ENCODE peak calls at places on chromosomes 4 and X, in six cellular contexts. A is tibial nerve, N is breast epithelium, I is transverse colon, E is vagina, R is NB4. Y is an unnamed sample.

GRCh38 chrX:136214551-136214950 is 36.6 kb downstream of the MAP7D3 start:
- DNase-seq in A (no peak), I (no peak), R (no peak), E (no peak), N (no peak), Y (no peak)

GRCh38 chr4:165457793-165458192 is 79.0 kb downstream of the CPE start:
- DNase-seq in N (no peak), I (no peak), E (no peak), A (no peak), R (no peak), Y (no peak)

GRCh38 chr4:32161382-32161781 is 1441.2 kb downstream of the PCDH7 start:
- DNase-seq in I (no peak), A (no peak), E (no peak), N (no peak), R (peak), Y (no peak)

GRCh38 chr4:38128478-38129451 is 168.6 kb downstream of the PTTG2 start:
- DNase-seq in I (peak), N (no peak), R (no peak), A (no peak), E (no peak), Y (peak)

GRCh38 chr4:3257691-3258482 is 8.9 kb downstream of the MSANTD1 start:
- DNase-seq in I (peak), A (peak), N (peak), E (no peak), R (no peak), Y (no peak)

GRCh38 chr4:86092684-86093083 is 267.2 kb downstream of the MAPK10 start:
- DNase-seq in I (no peak), E (no peak), A (no peak), N (no peak), R (peak), Y (no peak)

GRCh38 chr4:1767770-1768366 is 25.2 kb upstream of the FGFR3 start:
- DNase-seq in A (no peak), I (peak), E (no peak), R (peak), N (no peak), Y (no peak)

GRCh38 chr4:4673070-4673469 is 131.2 kb upstream of the STX18 start:
- DNase-seq in E (no peak), N (no peak), I (peak), A (no peak), R (peak), Y (peak)

GRCh38 chr4:147981305-147981704 is 249.4 kb downstream of the ARHGAP10 start:
- DNase-seq in A (no peak), E (no peak), R (no peak), N (no peak), I (no peak), Y (no peak)

GRCh38 chr4:187046471-187046870 is 322.8 kb upstream of the FAT1 start:
- DNase-seq in E (no peak), A (no peak), I (no peak), R (no peak), N (no peak), Y (no peak)

GRCh38 chrX:132958086-132958703 is at the start of gene HS6ST2:
- DNase-seq in I (peak), A (no peak), R (no peak), N (no peak), E (no peak), Y (no peak)

GRCh38 chr4:94763500-94763899 is 5.7 kb downstream of the BMPR1B start:
- DNase-seq in R (no peak), N (no peak), I (no peak), E (no peak), A (no peak), Y (no peak)

GRCh38 chr4:82823062-82823461 is 24.5 kb upstream of the SCD5 start:
- DNase-seq in A (no peak), E (no peak), R (no peak), N (no peak), I (no peak), Y (no peak)

GRCh38 chr4:173436149-173436579 is 37.2 kb upstream of the SCRG1 start:
- DNase-seq in I (no peak), A (no peak), N (no peak), E (no peak), R (no peak), Y (no peak)

GRCh38 chr4:128600996-128601857 is 208.3 kb upstream of the JADE1 start:
- DNase-seq in A (peak), I (peak), R (peak), E (no peak), N (peak), Y (no peak)

GRCh38 chr4:134089885-134090284 is 111.7 kb downstream of the PABPC4L start:
- DNase-seq in E (no peak), A (no peak), I (no peak), R (no peak), N (no peak), Y (no peak)

GRCh38 chr4:150325872-150326271 is 247.6 kb downstream of the DCLK2 start:
- DNase-seq in I (no peak), R (no peak), A (no peak), E (no peak), N (no peak), Y (no peak)

GRCh38 chr4:38150021-38150671 is 189.9 kb downstream of the PTTG2 start:
- DNase-seq in R (no peak), E (no peak), A (no peak), N (no peak), I (no peak), Y (no peak)

GRCh38 chr4:184384056-184384809 is 90.1 kb downstream of the IRF2 start:
- DNase-seq in E (no peak), A (no peak), I (peak), R (peak), N (no peak), Y (peak)

GRCh38 chr4:20615492-20616136 is 84.6 kb upstream of the PACRGL start:
- DNase-seq in I (no peak), R (no peak), E (no peak), A (no peak), N (no peak), Y (no peak)

GRCh38 chrX:153516055-153516454 is 1.4 kb upstream of the ATP2B3 start:
- DNase-seq in A (no peak), E (no peak), I (no peak), R (no peak), N (no peak), Y (no peak)

GRCh38 chr4:155569960-155570515 is 96.6 kb upstream of the GUCY1A1 start:
- DNase-seq in A (no peak), R (no peak), N (no peak), E (no peak), I (no peak), Y (no peak)

GRCh38 chr4:129342820-129343219 is 246.9 kb downstream of the C4orf33 start:
- DNase-seq in N (no peak), E (no peak), I (no peak), A (no peak), R (peak), Y (no peak)

GRCh38 chr4:3135155-3136011 is 60.9 kb downstream of the HTT start:
- DNase-seq in N (no peak), I (no peak), A (no peak), E (no peak), R (no peak), Y (no peak)

GRCh38 chr4:154345359-154345758 is 146.2 kb downstream of the DCHS2 start:
- DNase-seq in E (no peak), A (no peak), I (no peak), N (no peak), R (no peak), Y (no peak)

GRCh38 chr4:154349829-154350228 is 141.8 kb downstream of the DCHS2 start:
- DNase-seq in A (no peak), N (no peak), R (no peak), I (no peak), E (no peak), Y (no peak)

GRCh38 chr4:154348657-154349056 is 142.9 kb downstream of the DCHS2 start:
- DNase-seq in I (no peak), E (no peak), A (no peak), N (no peak), R (no peak), Y (no peak)

GRCh38 chr4:154341448-154341847 is 150.2 kb downstream of the DCHS2 start:
- DNase-seq in N (no peak), A (no peak), R (no peak), I (no peak), E (no peak), Y (no peak)

DNA sequence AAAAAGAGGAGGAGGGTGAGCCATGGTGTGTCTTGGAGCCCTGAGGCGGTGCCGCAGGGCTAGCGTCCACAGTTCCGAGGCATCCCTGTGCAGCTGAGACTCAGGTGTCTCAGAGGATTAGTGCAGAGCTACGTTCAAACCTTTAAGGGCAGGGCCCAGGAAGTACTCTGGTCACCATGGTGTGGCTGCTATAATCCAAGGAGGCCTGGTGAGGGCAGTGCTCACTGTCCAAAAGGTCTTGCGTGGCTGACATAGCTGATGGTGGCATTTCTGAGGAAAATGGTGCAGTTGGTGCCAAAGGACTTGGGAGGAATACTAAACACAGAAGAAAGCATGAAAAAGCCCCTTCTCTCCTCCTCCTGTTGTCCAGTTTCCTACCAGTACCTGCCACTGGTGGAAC is 146.9 kb downstream of the DCHS2 start:
- DNase-seq in N (no peak), E (no peak), R (peak), A (no peak), I (no peak), Y (no peak)
- TF ChIP-seq CTCF in N (no peak), E (no peak), R (no peak), A (no peak), I (no peak), Y (no peak)

GRCh38 chrX:10582945-10583344 is 37.4 kb downstream of the MID1 start:
- DNase-seq in E (no peak), A (no peak), N (no peak), I (no peak), R (no peak), Y (no peak)
- H3K4me3 ChIP-seq in E (no peak), A (no peak), N (no peak), I (no peak), R (no peak), Y (no peak)

DNA sequence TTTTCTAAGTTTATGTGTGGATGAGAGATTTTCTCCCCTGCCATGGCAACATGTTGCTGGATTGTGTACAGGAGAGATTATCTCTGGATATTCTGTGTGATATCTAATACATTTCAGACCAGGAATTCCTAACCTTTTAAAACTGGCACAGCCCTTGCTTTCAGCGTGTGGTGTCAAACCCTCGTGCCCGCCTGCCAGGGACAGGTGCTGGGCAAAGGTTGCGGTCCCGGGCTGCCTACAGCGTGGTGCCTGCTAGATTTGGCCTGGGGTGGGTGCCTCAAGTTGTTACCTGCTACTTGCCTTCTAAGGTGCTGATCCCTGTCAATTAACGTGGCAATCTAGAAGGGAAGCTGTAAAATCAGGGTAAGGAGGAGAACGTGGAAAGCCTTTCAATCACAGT is 100.6 kb downstream of the TMEM131L start:
- DNase-seq in E (no peak), R (no peak), I (peak), N (no peak), A (no peak), Y (no peak)
- TF ChIP-seq POLR2A in E (no peak), R (no peak), I (no peak), N (no peak), A (no peak), Y (no peak)

GRCh38 chr4:139584784-139585183 is 28.8 kb upstream of the SETD7 start:
- DNase-seq in R (no peak), A (no peak), I (no peak), E (no peak), N (no peak), Y (peak)
- TF ChIP-seq CTCF in R (no peak), A (no peak), I (no peak), E (no peak), N (no peak), Y (no peak)

GRCh38 chr4:73588613-73589012 is 31.6 kb downstream of the RASSF6 start:
- DNase-seq in R (no peak), A (no peak), E (no peak), N (no peak), I (no peak), Y (no peak)

GRCh38 chr4:73586040-73586439 is 34.2 kb downstream of the RASSF6 start:
- DNase-seq in E (no peak), R (no peak), I (no peak), A (no peak), N (no peak), Y (no peak)

GRCh38 chr4:73585345-73585744 is 34.9 kb downstream of the RASSF6 start:
- DNase-seq in E (no peak), R (no peak), I (no peak), A (no peak), N (no peak), Y (no peak)

GRCh38 chr4:73589261-73589847 is 30.9 kb downstream of the RASSF6 start:
- DNase-seq in E (no peak), N (no peak), R (no peak), A (no peak), I (no peak), Y (no peak)

DNA sequence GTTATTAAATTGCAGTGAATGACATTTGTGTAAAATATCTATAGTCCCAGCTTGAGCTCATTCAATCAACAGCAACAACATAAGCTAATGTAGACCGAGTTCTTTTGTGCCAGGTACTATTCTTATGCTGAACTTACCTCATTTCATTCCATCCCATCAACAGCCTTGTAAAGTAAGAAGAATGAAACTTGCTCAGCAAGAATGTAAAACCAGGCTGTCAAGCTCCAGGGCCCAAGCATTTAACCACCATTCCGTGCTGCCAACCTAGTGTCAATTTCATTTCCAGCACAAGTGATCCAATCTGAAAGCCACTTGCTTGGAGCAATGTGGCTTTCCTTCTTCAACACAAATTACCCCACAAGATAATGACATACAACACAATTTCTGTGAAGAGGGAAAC is 36.6 kb downstream of the RASSF6 start:
- DNase-seq in N (no peak), A (no peak), R (no peak), E (no peak), I (no peak), Y (no peak)
- H3K4me3 ChIP-seq in N (no peak), A (no peak), R (no peak), E (no peak), I (no peak), Y (no peak)

DNA sequence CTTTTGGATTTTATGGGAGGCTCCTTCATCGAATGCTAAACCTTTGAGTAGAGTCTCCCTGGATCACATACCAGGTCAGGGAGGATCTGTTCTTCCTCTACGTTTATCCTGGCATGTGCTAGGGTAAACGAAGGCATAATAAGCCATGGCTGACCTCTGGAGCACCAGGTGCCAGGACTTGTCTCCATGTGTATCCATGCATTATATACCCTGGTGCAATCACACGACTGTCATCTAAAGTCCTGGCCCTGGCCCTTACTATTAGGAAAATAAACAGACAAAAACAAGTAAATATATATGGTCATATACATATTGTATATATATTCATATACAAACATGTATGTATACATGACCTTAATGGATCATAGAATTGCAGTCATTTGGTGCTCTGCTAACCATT is 21.2 kb downstream of the EREG start:
- DNase-seq in E (no peak), A (no peak), N (no peak), I (no peak), R (no peak), Y (no peak)
- TF ChIP-seq POLR2A in E (no peak), A (no peak), N (no peak), I (no peak), R (no peak), Y (no peak)

GRCh38 chrX:48064261-48064660 is 7.2 kb downstream of the ZNF630 start:
- DNase-seq in A (no peak), I (no peak), E (no peak), N (no peak), R (no peak), Y (no peak)
- TF ChIP-seq CTCF in A (no peak), I (no peak), E (no peak), N (no peak), R (no peak), Y (no peak)

GRCh38 chr4:117331817-117332216 is 246.4 kb upstream of the TRAM1L1 start:
- DNase-seq in R (no peak), I (no peak), E (no peak), N (no peak), A (no peak), Y (no peak)

GRCh38 chr4:117327491-117327890 is 242.1 kb upstream of the TRAM1L1 start:
- DNase-seq in I (no peak), N (no peak), R (no peak), E (no peak), A (no peak), Y (no peak)

GRCh38 chr4:117324851-117325491 is 239.6 kb upstream of the TRAM1L1 start:
- DNase-seq in A (no peak), N (no peak), I (no peak), E (no peak), R (peak), Y (no peak)

DNA sequence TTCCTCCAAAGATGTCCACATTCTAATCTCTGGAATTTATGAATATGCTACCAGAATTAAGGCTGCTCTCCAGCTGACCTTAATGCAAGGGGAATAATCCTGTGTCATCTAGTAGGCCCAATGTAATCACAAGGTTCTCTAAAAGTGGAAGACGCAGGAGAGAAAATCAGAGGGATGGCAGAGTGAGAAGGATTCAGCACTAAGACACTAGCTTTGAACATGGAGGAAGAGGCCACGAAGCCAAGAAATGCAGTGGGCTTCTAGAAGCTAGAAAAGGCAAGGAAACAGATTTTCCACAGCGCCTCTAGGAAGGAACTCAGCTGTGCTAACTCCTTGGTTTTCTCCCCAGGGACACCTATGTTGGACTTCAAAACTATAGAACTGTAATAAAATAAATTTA is 240.7 kb upstream of the TRAM1L1 start:
- DNase-seq in I (no peak), R (no peak), A (no peak), N (no peak), E (no peak), Y (no peak)
- H3K4me3 ChIP-seq in I (no peak), R (no peak), A (no peak), N (no peak), E (no peak), Y (no peak)

GRCh38 chr4:81472249-81473085 is 760 bp upstream of the RASGEF1B start:
- DNase-seq in R (peak), I (peak), A (no peak), N (no peak), E (no peak), Y (peak)

GRCh38 chr4:81470456-81471327 is 1.0 kb downstream of the RASGEF1B start:
- DNase-seq in E (no peak), I (peak), A (peak), N (no peak), R (peak), Y (peak)

GRCh38 chr4:81473086-81473396 is 1.3 kb upstream of the RASGEF1B start:
- DNase-seq in E (no peak), A (no peak), N (no peak), I (no peak), R (no peak), Y (no peak)

GRCh38 chr4:81469774-81470455 is 1.8 kb downstream of the RASGEF1B start:
- DNase-seq in N (no peak), A (no peak), E (no peak), R (no peak), I (no peak), Y (no peak)

GRCh38 chr4:81471361-81472248 is at the start of gene RASGEF1B:
- DNase-seq in I (peak), N (peak), R (peak), A (peak), E (no peak), Y (peak)
- TF ChIP-seq POLR2A in I (peak), N (peak), R (no peak), A (peak), E (peak), Y (no peak)

GRCh38 chr4:18934197-18934596 is 912.6 kb upstream of the LCORL start:
- DNase-seq in A (no peak), I (no peak), E (no peak), R (peak), N (no peak), Y (no peak)
- TF ChIP-seq CTCF in A (no peak), I (no peak), E (no peak), R (no peak), N (no peak), Y (no peak)

Y was measured in lower leg skin.